ENCODE peak calls at places on chromosomes 16 and 17, in ten cellular contexts. A is NCI-H1048; L is Ammon's horn; O is H54; T is memory B cell; I is naive thymus-derived CD4-positive, alpha-beta T cell; Y is HTR-8/SVneo; S is activated T-helper 1 cell treated with anti-CD3 and anti-CD28 coated beads, Interleukin-2, amount 50 U/mL, for 16 hours; R is nephron progenitor cell; Z is HFFc6. J is an unnamed sample.

GRCh38 chr16:87305505-87306391 is 11.4 kb downstream of the C16orf95 start:
- DNase-seq in A (no peak), S (no peak), L (no peak), Y (no peak), R (no peak), I (no peak), Z (peak), T (no peak), O (no peak), J (no peak)

GRCh38 chr16:27770271-27771196 is 220.6 kb downstream of the KATNIP start:
- DNase-seq in Y (no peak), I (no peak), S (no peak), R (no peak), Z (no peak), O (no peak), L (no peak), A (no peak), T (no peak), J (no peak)

GRCh38 chr16:2776500-2777139 is 460 bp downstream of the ELOB start:
- DNase-seq in A (no peak), Z (no peak), T (no peak), I (no peak), O (no peak), L (no peak), R (no peak), S (peak), Y (no peak), J (no peak)

GRCh38 chr17:142102-142661 is 4.8 kb downstream of the SCGB1C2 start:
- DNase-seq in O (peak), A (peak), Z (peak), I (no peak), R (no peak), T (no peak), L (no peak), S (no peak), Y (peak), J (no peak)

GRCh38 chr17:5203908-5204294 is 12.2 kb upstream of the ZNF594 start:
- DNase-seq in R (no peak), O (peak), I (no peak), T (no peak), A (no peak), S (no peak), Z (peak), Y (no peak), L (no peak), J (peak)

GRCh38 chr16:89152831-89153700 is 18.5 kb upstream of the CDH15 start:
- DNase-seq in O (no peak), T (no peak), A (no peak), S (no peak), R (no peak), I (no peak), Z (no peak), Y (no peak), L (no peak), J (no peak)

GRCh38 chr17:10247806-10248334 is 49.5 kb upstream of the GAS7 start:
- DNase-seq in O (no peak), I (no peak), S (no peak), L (no peak), A (no peak), T (no peak), Z (no peak), Y (no peak), R (no peak), J (no peak)

GRCh38 chr16:10090816-10091215 is 91.4 kb downstream of the GRIN2A start:
- DNase-seq in L (no peak), T (no peak), I (no peak), R (no peak), Y (no peak), S (no peak), Z (peak), A (no peak), O (no peak), J (peak)

GRCh38 chr17:41301204-41301790 is 1.4 kb downstream of the KRTAP29-1 start:
- DNase-seq in I (no peak), R (no peak), Y (no peak), T (no peak), A (no peak), Z (no peak), O (no peak), S (no peak), L (no peak), J (no peak)

GRCh38 chr16:2366660-2367309 is 26.3 kb upstream of the ABCA3 start:
- DNase-seq in A (no peak), I (no peak), O (no peak), Z (no peak), L (no peak), R (no peak), T (peak), Y (no peak), S (no peak), J (no peak)

GRCh38 chr16:49592507-49593422 is 219.2 kb downstream of the C16orf78 start:
- DNase-seq in S (no peak), Z (no peak), A (no peak), Y (peak), I (peak), O (peak), T (no peak), L (peak), R (peak), J (no peak)

GRCh38 chr17:17048106-17048505 is 5.8 kb downstream of the MPRIP start:
- DNase-seq in Y (no peak), R (no peak), O (no peak), Z (no peak), S (no peak), L (no peak), A (no peak), I (no peak), T (no peak), J (no peak)

GRCh38 chr17:57360266-57360665 is 103.9 kb downstream of the MSI2 start:
- DNase-seq in O (no peak), Y (no peak), L (no peak), A (no peak), R (no peak), Z (no peak), T (no peak), I (no peak), S (no peak), J (no peak)

GRCh38 chr17:4247361-4247980 is 16.3 kb downstream of the ANKFY1 start:
- DNase-seq in T (no peak), O (no peak), Z (no peak), Y (no peak), S (no peak), I (no peak), L (no peak), A (no peak), R (no peak), J (no peak)

GRCh38 chr16:66578596-66579531 is at the start of gene CMTM2:
- DNase-seq in T (peak), Y (no peak), I (no peak), A (no peak), Z (no peak), S (no peak), R (no peak), O (no peak), L (no peak), J (no peak)

GRCh38 chr16:84914273-84914672 is 94.5 kb downstream of the CRISPLD2 start:
- DNase-seq in T (no peak), S (no peak), Y (no peak), Z (no peak), L (no peak), A (no peak), R (no peak), O (no peak), I (no peak), J (no peak)

GRCh38 chr17:40844671-40845107 is 22.3 kb upstream of the KRT10 start:
- DNase-seq in R (no peak), I (no peak), L (no peak), S (no peak), Y (no peak), T (no peak), Z (no peak), O (no peak), A (no peak), J (no peak)

J was measured in NCI-H226.